ENCODE peak calls at places on chromosomes 13 and 19, in five cellular contexts. F, S, K, V and C are unnamed samples.

GRCh38 chr19:27964165-27964564 is 1248.8 kb downstream of the UQCRFS1 start:
- DNase-seq in F (no peak), S (no peak), K (no peak), V (no peak), C (no peak)

GRCh38 chr19:22784051-22784450 is at the start of gene ZNF99:
- DNase-seq in F (peak; percentile 69), S (no peak), K (no peak), V (no peak), C (no peak)

GRCh38 chr19:49357186-49357585 is 5.0 kb downstream of the TEAD2 start:
- DNase-seq in F (no peak), S (no peak), K (no peak), V (no peak), C (no peak)

GRCh38 chr19:29662604-29663404 is 2.5 kb upstream of the PLEKHF1 start:
- DNase-seq in F (peak; percentile 68), S (no peak), K (peak; percentile 95), V (no peak), C (no peak)

GRCh38 chr13:60398438-60398891 is 1.4 kb downstream of the TDRD3 start:
- DNase-seq in F (no peak), S (no peak), K (peak; percentile 4), V (no peak), C (no peak)

GRCh38 chr13:109396266-109396665 is 390.1 kb downstream of the IRS2 start:
- DNase-seq in F (no peak), S (no peak), K (peak; percentile 91), V (no peak), C (no peak)

GRCh38 chr13:114142137-114142550 is 9.7 kb upstream of the RASA3 start:
- DNase-seq in F (no peak), S (no peak), K (no peak), V (no peak), C (peak; percentile 14)

GRCh38 chr13:41700790-41701310 is 243.5 kb downstream of the RGCC start:
- DNase-seq in F (no peak), S (no peak), K (peak; percentile 18), V (no peak), C (no peak)

GRCh38 chr19:7419153-7419552 is 69.7 kb downstream of the PEX11G start:
- DNase-seq in F (no peak), S (no peak), K (no peak), V (no peak), C (no peak)

GRCh38 chr13:101706651-101707050 is 254.2 kb downstream of the ITGBL1 start:
- DNase-seq in F (no peak), S (no peak), K (peak; percentile 79), V (no peak), C (no peak)

GRCh38 chr13:84706004-84706710 is 823.9 kb upstream of the SLITRK1 start:
- DNase-seq in F (no peak), S (no peak), K (no peak), V (no peak), C (no peak)

GRCh38 chr13:26457212-26457611 is 100.3 kb upstream of the WASF3 start:
- DNase-seq in F (peak; percentile 95), S (no peak), K (peak; percentile 75), V (no peak), C (no peak)

GRCh38 chr19:46221981-46222610 is 7.4 kb upstream of the IGFL1 start:
- DNase-seq in F (peak; percentile 59), S (peak; percentile 50), K (peak; percentile 15), V (no peak), C (peak; percentile 70)

DNA sequence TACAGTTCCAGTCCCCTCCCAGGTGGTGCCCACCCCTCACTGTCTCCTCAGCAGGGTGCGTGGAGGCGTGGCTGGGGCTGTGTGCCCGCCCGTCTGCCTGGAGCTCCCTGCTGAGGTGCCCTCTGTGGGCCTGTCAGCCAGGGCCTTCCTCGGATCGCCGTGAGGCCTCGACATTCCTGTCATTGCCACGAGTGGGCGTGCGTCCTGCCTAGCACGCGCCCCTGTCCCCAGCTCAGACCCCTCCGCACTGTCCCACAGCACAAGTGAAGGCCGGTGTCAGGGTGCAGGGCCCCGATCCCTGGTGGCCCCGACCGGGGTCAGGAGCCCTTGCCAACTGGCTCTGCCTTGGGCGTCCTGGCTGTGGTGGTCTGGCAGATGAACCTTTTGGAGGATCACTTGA is 32.2 kb downstream of the DOT1L start:
- DNase-seq in F (no peak), S (no peak), K (no peak), V (no peak), C (no peak)
- H3K4ac ChIP-seq in F (no peak overlapping the region), S (no peak overlapping the region), K (no peak overlapping the region), V (no peak overlapping the region), C (no peak overlapping the region)

GRCh38 chr13:92164822-92165221 is 766.4 kb downstream of the GPC5 start:
- DNase-seq in F (no peak), S (no peak), K (no peak), V (no peak), C (peak; percentile 42)
- H3K23ac ChIP-seq in F (no peak overlapping the region), S (no peak overlapping the region), K (no peak overlapping the region), V (no peak overlapping the region), C (no peak overlapping the region)

GRCh38 chr19:51368366-51369282 is at the start of gene CLDND2:
- DNase-seq in F (no peak), S (peak; percentile 48), K (no peak), V (no peak), C (no peak)
- H3K4ac ChIP-seq in F (peak within 1 kb of the TSS; percentile 35), S (peak within 1 kb of the TSS; percentile 93), K (peak within 1 kb of the TSS; percentile 84), V (peak within 1 kb of the TSS; percentile 85), C (no peak within 1 kb of the TSS)

GRCh38 chr19:38745316-38745715 is 1.0 kb upstream of the CAPN12 start:
- DNase-seq in F (no peak), S (no peak), K (no peak), V (no peak), C (peak; percentile 31)
- H3K23ac ChIP-seq in F (no peak overlapping the region), S (no peak overlapping the region), K (no peak overlapping the region), V (no peak overlapping the region), C (no peak overlapping the region)

DNA sequence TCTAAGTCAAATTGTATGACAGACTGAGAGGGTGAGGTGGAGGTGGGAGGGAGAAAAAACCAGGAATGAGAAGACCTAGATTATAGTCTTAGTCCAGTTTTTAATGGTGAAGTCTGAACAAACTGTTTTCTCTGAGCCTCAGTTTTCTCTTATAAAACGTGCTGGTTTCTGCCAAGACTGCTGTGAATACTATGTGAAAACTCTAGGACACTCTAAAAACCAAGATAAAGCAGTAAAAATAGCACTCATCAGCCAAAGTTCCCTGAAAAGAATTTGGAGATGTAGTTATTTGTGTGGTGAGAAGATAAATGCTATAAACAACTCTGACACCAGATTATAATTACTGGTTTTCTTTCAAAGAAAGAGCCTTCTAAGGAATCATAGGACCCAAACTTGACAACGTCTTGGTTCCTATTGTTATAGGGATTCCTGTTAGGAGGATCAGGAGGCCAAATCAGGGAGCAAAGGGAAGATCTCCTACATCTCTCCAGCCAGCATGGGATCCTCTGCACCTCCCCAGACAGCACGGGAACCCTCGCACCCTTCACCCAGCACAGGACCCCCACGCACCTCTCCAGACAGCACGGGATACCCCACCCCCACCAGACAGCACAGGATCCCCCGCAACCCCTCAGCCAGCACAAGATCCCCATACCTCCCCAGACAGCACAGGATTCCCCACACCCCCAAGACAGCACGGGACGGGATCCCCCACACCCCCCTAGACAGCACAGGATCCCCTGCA is 130.2 kb downstream of the MIPEP start:
- DNase-seq in F (no peak), S (no peak), K (no peak), V (no peak), C (no peak)
- H3K4ac ChIP-seq in F (no peak overlapping the region), S (no peak overlapping the region), K (no peak overlapping the region), V (no peak overlapping the region), C (no peak overlapping the region)

DNA sequence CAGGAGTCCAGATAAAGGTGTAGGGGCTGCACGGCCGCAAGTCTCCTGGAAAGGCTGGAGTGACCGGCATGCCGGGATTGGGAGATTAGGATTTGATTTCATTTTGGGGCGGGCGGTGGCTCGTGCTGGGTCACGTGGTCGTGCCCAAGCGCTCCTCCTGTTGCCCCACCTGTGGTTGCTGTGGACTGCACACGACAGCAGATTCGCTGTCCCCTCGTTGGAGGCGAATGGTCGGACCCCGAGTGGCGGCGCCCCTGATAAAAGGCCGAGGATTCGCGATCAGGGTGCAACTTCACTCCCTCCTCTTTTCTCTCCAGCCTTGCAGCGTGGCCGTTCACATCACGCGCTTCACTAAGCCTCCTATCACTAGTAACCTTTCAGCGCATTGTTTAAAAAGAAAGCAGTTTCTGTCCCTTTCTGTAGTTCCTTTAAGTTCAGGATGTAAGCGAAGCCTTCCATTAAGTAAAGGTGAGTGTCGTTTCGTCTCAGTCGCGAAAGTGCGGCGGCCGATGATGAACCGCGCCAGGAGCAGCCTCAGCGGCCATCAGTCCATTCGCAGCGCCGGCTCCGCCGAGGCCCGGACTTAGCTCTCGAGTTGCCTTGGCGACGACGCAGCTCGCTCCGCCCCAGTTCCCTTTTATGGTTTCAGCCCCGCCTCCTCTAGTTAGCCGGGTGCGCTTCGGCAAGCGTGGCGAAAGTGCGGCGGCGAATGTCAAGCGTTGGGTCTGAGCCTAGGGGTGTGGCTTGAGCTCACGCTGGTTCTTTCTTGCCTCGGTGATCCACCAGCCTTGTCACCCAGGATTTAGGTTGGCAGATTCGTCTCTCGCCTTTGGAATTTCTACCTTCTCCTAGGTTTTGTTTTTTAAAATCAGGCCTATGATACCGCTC is 1.7 kb upstream of the PPP1R37 start:
- DNase-seq in F (peak; percentile 100), S (peak; percentile 99), K (peak; percentile 99), V (peak; percentile 99), C (peak; percentile 99)
- H3K23ac ChIP-seq in F (no peak overlapping the region), S (no peak overlapping the region), K (no peak overlapping the region), V (no peak overlapping the region), C (no peak overlapping the region)

GRCh38 chr19:35110974-35111373 is 4.6 kb upstream of the FXYD3 start:
- DNase-seq in F (no peak), S (no peak), K (no peak), V (no peak), C (no peak)
- H3K4ac ChIP-seq in F (no peak overlapping the region), S (no peak overlapping the region), K (no peak overlapping the region), V (no peak overlapping the region), C (no peak overlapping the region)

GRCh38 chr13:30698023-30698422 is 37.3 kb upstream of the ALOX5AP start:
- DNase-seq in F (no peak), S (no peak), K (no peak), V (no peak), C (no peak)
- H3K23ac ChIP-seq in F (no peak overlapping the region), S (no peak overlapping the region), K (no peak overlapping the region), V (no peak overlapping the region), C (no peak overlapping the region)

GRCh38 chr19:16247353-16248182 is 49.9 kb downstream of the AP1M1 start:
- DNase-seq in F (peak; percentile 63), S (peak; percentile 99), K (peak; percentile 77), V (peak; percentile 82), C (peak; percentile 93)
- H3K4ac ChIP-seq in F (no peak overlapping the region), S (no peak overlapping the region), K (no peak overlapping the region), V (no peak overlapping the region), C (no peak overlapping the region)

GRCh38 chr19:1355258-1355973 is 28.3 kb upstream of the NDUFS7 start:
- DNase-seq in F (no peak), S (no peak), K (no peak), V (no peak), C (no peak)
- H3K23ac ChIP-seq in F (no peak overlapping the region), S (no peak overlapping the region), K (peak overlapping the region; percentile 86), V (peak overlapping the region; percentile 29), C (no peak overlapping the region)